ENCODE peak calls at places on chromosomes 16 and 17, in four cellular contexts. O, T, P and C are unnamed samples.
A peak's percentile ranks its signal among the peaks of the same experiment; 100 is the strongest.

GRCh38 chr17:44030482-44030881 is 15.7 kb upstream of the TMEM101 start:
- DNase-seq in O (no peak), T (no peak), P (no peak), C (no peak)

GRCh38 chr17:1551741-1552140 is 10.9 kb downstream of the PITPNA start:
- DNase-seq in O (no peak), T (no peak), P (no peak), C (no peak)

GRCh38 chr17:76241205-76241539 is 879 bp upstream of the RNF157 start:
- DNase-seq in O (no peak), T (no peak), P (no peak), C (no peak)

GRCh38 chr16:1706386-1707192 is 594 bp downstream of the MAPK8IP3 start:
- DNase-seq in O (peak; percentile 22), T (no peak), P (no peak), C (peak; percentile 73)

GRCh38 chr17:47219621-47220475 is 10.7 kb downstream of the MYL4 start:
- DNase-seq in O (no peak), T (no peak), P (no peak), C (no peak)

GRCh38 chr17:13727441-13728171 is 125.9 kb upstream of the HS3ST3A1 start:
- DNase-seq in O (no peak), T (peak; percentile 90), P (no peak), C (no peak)

GRCh38 chr16:72317378-72317777 is 145.4 kb upstream of the PMFBP1 start:
- DNase-seq in O (no peak), T (no peak), P (no peak), C (no peak)

GRCh38 chr17:51045616-51046526 is 74.8 kb downstream of the SPAG9 start:
- DNase-seq in O (no peak), T (no peak), P (no peak), C (no peak)

GRCh38 chr17:1512351-1512750 is 4.1 kb downstream of the INPP5K start:
- DNase-seq in O (no peak), T (peak; percentile 76), P (no peak), C (no peak)

GRCh38 chr17:1360975-1361374 is 39.0 kb downstream of the YWHAE start:
- DNase-seq in O (no peak), T (no peak), P (no peak), C (no peak)

GRCh38 chr16:627458-628239 is 3.1 kb upstream of the WFIKKN1 start:
- DNase-seq in O (no peak), T (no peak), P (no peak), C (no peak)

GRCh38 chr17:31919802-31920525 is 16.8 kb upstream of the SUZ12 start:
- DNase-seq in O (no peak), T (no peak), P (no peak), C (no peak)

GRCh38 chr17:27497696-27498095 is 41.4 kb downstream of the KSR1 start:
- DNase-seq in O (no peak), T (peak; percentile 88), P (no peak), C (no peak)

GRCh38 chr17:72373910-72374741 is 253.3 kb downstream of the SOX9 start:
- DNase-seq in O (no peak), T (no peak), P (peak; percentile 98), C (peak; percentile 91)

GRCh38 chr17:63440127-63440769 is 5.9 kb downstream of the CYB561 start:
- DNase-seq in O (no peak), T (no peak), P (no peak), C (no peak)

GRCh38 chr17:67246648-67247415 is 1.8 kb upstream of the HELZ start:
- DNase-seq in O (peak; percentile 8), T (peak; percentile 98), P (peak; percentile 54), C (no peak)

GRCh38 chr17:75350706-75351105 is 54.8 kb downstream of the GRB2 start:
- DNase-seq in O (no peak), T (no peak), P (no peak), C (no peak)

GRCh38 chr16:88706965-88707871 is 915 bp downstream of the CTU2 start:
- DNase-seq in O (no peak), T (no peak), P (peak; percentile 24), C (no peak)

GRCh38 chr16:85191341-85191965 is 79.2 kb upstream of the CIBAR2 start:
- DNase-seq in O (no peak), T (no peak), P (no peak), C (no peak)

GRCh38 chr16:49022351-49022963 is 259.2 kb downstream of the CBLN1 start:
- DNase-seq in O (no peak), T (peak; percentile 85), P (no peak), C (no peak)

GRCh38 chr17:82463881-82464566 is 5.5 kb downstream of the NARF start:
- DNase-seq in O (no peak), T (no peak), P (no peak), C (no peak)

GRCh38 chr17:66930933-66931332 is 33.6 kb upstream of the CACNG4 start:
- DNase-seq in O (no peak), T (peak; percentile 26), P (no peak), C (no peak)

GRCh38 chr17:74430385-74430705 is 1.5 kb upstream of the GPRC5C start:
- DNase-seq in O (no peak), T (no peak), P (no peak), C (no peak)

GRCh38 chr17:82858376-82859126 is 18.7 kb upstream of the ZNF750 start:
- DNase-seq in O (no peak), T (peak; percentile 86), P (no peak), C (no peak)

GRCh38 chr17:40915199-40915661 is 22.2 kb downstream of the KRT23 start:
- DNase-seq in O (no peak), T (peak; percentile 100), P (no peak), C (no peak)

GRCh38 chr17:37650419-37651003 is 7.3 kb upstream of the DDX52 start:
- DNase-seq in O (peak; percentile 43), T (peak; percentile 40), P (peak; percentile 56), C (no peak)

GRCh38 chr17:10197362-10197720 is 1.1 kb downstream of the GAS7 start:
- DNase-seq in O (no peak), T (no peak), P (no peak), C (no peak)

GRCh38 chr17:47720196-47720595 is 12.8 kb upstream of the TBX21 start:
- DNase-seq in O (no peak), T (no peak), P (no peak), C (no peak)

GRCh38 chr16:58937661-58938060 is 203.5 kb upstream of the GOT2 start:
- DNase-seq in O (no peak), T (no peak), P (no peak), C (no peak)

GRCh38 chr16:85611455-85612190 is 1.5 kb upstream of the GSE1 start:
- DNase-seq in O (peak; percentile 49), T (peak; percentile 50), P (peak; percentile 78), C (peak; percentile 86)

GRCh38 chr17:66211047-66211810 is 18.0 kb downstream of the APOH start:
- DNase-seq in O (no peak), T (no peak), P (no peak), C (no peak)

GRCh38 chr17:32609085-32609484 is 122.3 kb downstream of the CDK5R1 start:
- DNase-seq in O (no peak), T (peak; percentile 52), P (peak; percentile 62), C (peak; percentile 86)

GRCh38 chr17:19418312-19418992 is 7.4 kb downstream of the RNF112 start:
- DNase-seq in O (no peak), T (peak; percentile 65), P (no peak), C (no peak)

GRCh38 chr17:74712756-74713155 is at the start of gene CD300LF:
- DNase-seq in O (no peak), T (no peak), P (no peak), C (no peak)